ENCODE peak calls at places on chromosomes 4 and X, in eight cellular contexts. One of them, this sample, is unnamed.

GRCh38 chr4:158722291-158722916 is 792 bp downstream of the PPID start:
- DNase-seq in astrocyte: peak; percentile 56
- DNase-seq in lower lobe of right lung: no peak
- DNase-seq in naive B cell: no peak
- DNase-seq in RWPE1: peak; percentile 31
- DNase-seq in mesothelial cell of epicardium: no peak
- DNase-seq in NT2/D1: no peak
- DNase-seq in activated T-helper 2 cell treated with anti-CD3 and anti-CD28 coated beads, Interferon-gamma antibody, Interleukin-2, Interleukin-4, amounts not matched to agents 10 μg/mL and 5 μg/mL and 100 μg/mL, durations not matched to agents 14 hours and 24 hours and 36 hours: no peak
- DNase-seq in this sample: peak; percentile 59

GRCh38 chr4:3424522-3425095 is 17.2 kb upstream of the HGFAC start:
- DNase-seq in mesothelial cell of epicardium: no peak
- DNase-seq in naive B cell: no peak
- DNase-seq in astrocyte: no peak
- DNase-seq in lower lobe of right lung: no peak
- DNase-seq in activated T-helper 2 cell treated with anti-CD3 and anti-CD28 coated beads, Interferon-gamma antibody, Interleukin-2, Interleukin-4, amounts not matched to agents 10 μg/mL and 5 μg/mL and 100 μg/mL, durations not matched to agents 14 hours and 24 hours and 36 hours: no peak
- DNase-seq in NT2/D1: no peak
- DNase-seq in RWPE1: no peak
- DNase-seq in this sample: no peak

GRCh38 chrX:43557792-43558191 is 98.3 kb upstream of the MAOA start:
- DNase-seq in lower lobe of right lung: peak; percentile 41
- DNase-seq in mesothelial cell of epicardium: no peak
- DNase-seq in astrocyte: peak; percentile 20
- DNase-seq in activated T-helper 2 cell treated with anti-CD3 and anti-CD28 coated beads, Interferon-gamma antibody, Interleukin-2, Interleukin-4, amounts not matched to agents 10 μg/mL and 5 μg/mL and 100 μg/mL, durations not matched to agents 14 hours and 24 hours and 36 hours: peak; percentile 20
- DNase-seq in RWPE1: peak; percentile 39
- DNase-seq in NT2/D1: peak; percentile 43
- DNase-seq in naive B cell: peak; percentile 39
- DNase-seq in this sample: peak; percentile 31

GRCh38 chr4:122668241-122668640 is 47.4 kb upstream of the IL21 start:
- DNase-seq in RWPE1: peak; percentile 26
- DNase-seq in lower lobe of right lung: no peak
- DNase-seq in NT2/D1: no peak
- DNase-seq in mesothelial cell of epicardium: no peak
- DNase-seq in astrocyte: peak; percentile 75
- DNase-seq in activated T-helper 2 cell treated with anti-CD3 and anti-CD28 coated beads, Interferon-gamma antibody, Interleukin-2, Interleukin-4, amounts not matched to agents 10 μg/mL and 5 μg/mL and 100 μg/mL, durations not matched to agents 14 hours and 24 hours and 36 hours: no peak
- DNase-seq in naive B cell: no peak
- DNase-seq in this sample: peak; percentile 39

GRCh38 chrX:50581405-50581804 is 110.8 kb upstream of the DGKK start:
- DNase-seq in lower lobe of right lung: no peak
- DNase-seq in naive B cell: no peak
- DNase-seq in NT2/D1: peak; percentile 49
- DNase-seq in astrocyte: no peak
- DNase-seq in RWPE1: no peak
- DNase-seq in activated T-helper 2 cell treated with anti-CD3 and anti-CD28 coated beads, Interferon-gamma antibody, Interleukin-2, Interleukin-4, amounts not matched to agents 10 μg/mL and 5 μg/mL and 100 μg/mL, durations not matched to agents 14 hours and 24 hours and 36 hours: no peak
- DNase-seq in mesothelial cell of epicardium: no peak
- DNase-seq in this sample: no peak

GRCh38 chr4:118282692-118283091 is 70.1 kb downstream of the PRSS12 start:
- DNase-seq in NT2/D1: no peak
- DNase-seq in mesothelial cell of epicardium: no peak
- DNase-seq in RWPE1: peak; percentile 41
- DNase-seq in naive B cell: no peak
- DNase-seq in lower lobe of right lung: no peak
- DNase-seq in astrocyte: peak; percentile 70
- DNase-seq in activated T-helper 2 cell treated with anti-CD3 and anti-CD28 coated beads, Interferon-gamma antibody, Interleukin-2, Interleukin-4, amounts not matched to agents 10 μg/mL and 5 μg/mL and 100 μg/mL, durations not matched to agents 14 hours and 24 hours and 36 hours: no peak
- DNase-seq in this sample: peak; percentile 88

GRCh38 chr4:110074570-110074969 is 123.8 kb downstream of the ELOVL6 start:
- DNase-seq in activated T-helper 2 cell treated with anti-CD3 and anti-CD28 coated beads, Interferon-gamma antibody, Interleukin-2, Interleukin-4, amounts not matched to agents 10 μg/mL and 5 μg/mL and 100 μg/mL, durations not matched to agents 14 hours and 24 hours and 36 hours: no peak
- DNase-seq in astrocyte: no peak
- DNase-seq in RWPE1: no peak
- DNase-seq in NT2/D1: no peak
- DNase-seq in lower lobe of right lung: no peak
- DNase-seq in naive B cell: no peak
- DNase-seq in mesothelial cell of epicardium: no peak
- DNase-seq in this sample: no peak

GRCh38 chr4:80201326-80202151 is 4.2 kb downstream of the PRDM8 start:
- DNase-seq in astrocyte: peak; percentile 76
- DNase-seq in lower lobe of right lung: peak; percentile 65
- DNase-seq in naive B cell: peak; percentile 70
- DNase-seq in NT2/D1: no peak
- DNase-seq in mesothelial cell of epicardium: peak; percentile 32
- DNase-seq in RWPE1: no peak
- DNase-seq in activated T-helper 2 cell treated with anti-CD3 and anti-CD28 coated beads, Interferon-gamma antibody, Interleukin-2, Interleukin-4, amounts not matched to agents 10 μg/mL and 5 μg/mL and 100 μg/mL, durations not matched to agents 14 hours and 24 hours and 36 hours: no peak
- DNase-seq in this sample: no peak

GRCh38 chr4:34636623-34637022 is 1607.7 kb downstream of the ARAP2 start:
- DNase-seq in activated T-helper 2 cell treated with anti-CD3 and anti-CD28 coated beads, Interferon-gamma antibody, Interleukin-2, Interleukin-4, amounts not matched to agents 10 μg/mL and 5 μg/mL and 100 μg/mL, durations not matched to agents 14 hours and 24 hours and 36 hours: no peak
- DNase-seq in astrocyte: no peak
- DNase-seq in naive B cell: no peak
- DNase-seq in lower lobe of right lung: no peak
- DNase-seq in RWPE1: no peak
- DNase-seq in mesothelial cell of epicardium: no peak
- DNase-seq in NT2/D1: peak; percentile 2
- DNase-seq in this sample: no peak

GRCh38 chrX:34559325-34559724 is 97.8 kb downstream of the TMEM47 start:
- DNase-seq in naive B cell: no peak
- DNase-seq in astrocyte: peak; percentile 2
- DNase-seq in mesothelial cell of epicardium: no peak
- DNase-seq in lower lobe of right lung: no peak
- DNase-seq in activated T-helper 2 cell treated with anti-CD3 and anti-CD28 coated beads, Interferon-gamma antibody, Interleukin-2, Interleukin-4, amounts not matched to agents 10 μg/mL and 5 μg/mL and 100 μg/mL, durations not matched to agents 14 hours and 24 hours and 36 hours: no peak
- DNase-seq in NT2/D1: no peak
- DNase-seq in RWPE1: peak; percentile 1
- DNase-seq in this sample: peak; percentile 60

GRCh38 chr4:148849581-148849980 is 407.4 kb upstream of the NR3C2 start:
- DNase-seq in astrocyte: no peak
- DNase-seq in naive B cell: no peak
- DNase-seq in NT2/D1: no peak
- DNase-seq in mesothelial cell of epicardium: no peak
- DNase-seq in activated T-helper 2 cell treated with anti-CD3 and anti-CD28 coated beads, Interferon-gamma antibody, Interleukin-2, Interleukin-4, amounts not matched to agents 10 μg/mL and 5 μg/mL and 100 μg/mL, durations not matched to agents 14 hours and 24 hours and 36 hours: no peak
- DNase-seq in RWPE1: no peak
- DNase-seq in lower lobe of right lung: no peak
- DNase-seq in this sample: no peak